ENCODE peak calls at places on chromosomes 11 and 22, in eight cellular contexts. One of them, this sample, is unnamed.

GRCh38 chr11:7577226-7577882 is 63.6 kb downstream of the PPFIBP2 start:
- DNase-seq in left cardiac atrium: peak
- DNase-seq in tibial artery: peak
- DNase-seq in AG04450: no peak
- DNase-seq in stimulated activated CD4-positive, alpha-beta T cell treated with anti-CD3 and anti-CD28 coated beads, Interleukin-2, amount 100 ng/mL, for 24 hours: no peak
- DNase-seq in Kasumi-1: no peak
- DNase-seq in AML-193: no peak
- DNase-seq in T-helper 9 cell: no peak
- DNase-seq in this sample: no peak

GRCh38 chr22:17491090-17491489 is 72.2 kb upstream of the SLC25A18 start:
- DNase-seq in stimulated activated CD4-positive, alpha-beta T cell treated with anti-CD3 and anti-CD28 coated beads, Interleukin-2, amount 100 ng/mL, for 24 hours: no peak
- DNase-seq in Kasumi-1: no peak
- DNase-seq in T-helper 9 cell: no peak
- DNase-seq in tibial artery: no peak
- DNase-seq in AML-193: no peak
- DNase-seq in left cardiac atrium: no peak
- DNase-seq in AG04450: no peak
- DNase-seq in this sample: no peak

GRCh38 chr11:122095950-122096942 is 19.8 kb downstream of the BLID start:
- DNase-seq in Kasumi-1: no peak
- DNase-seq in left cardiac atrium: no peak
- DNase-seq in AG04450: no peak
- DNase-seq in AML-193: no peak
- DNase-seq in stimulated activated CD4-positive, alpha-beta T cell treated with anti-CD3 and anti-CD28 coated beads, Interleukin-2, amount 100 ng/mL, for 24 hours: no peak
- DNase-seq in T-helper 9 cell: no peak
- DNase-seq in tibial artery: no peak
- DNase-seq in this sample: no peak

GRCh38 chr11:69654660-69655478 is 13.9 kb downstream of the CCND1 start:
- DNase-seq in AG04450: no peak
- DNase-seq in stimulated activated CD4-positive, alpha-beta T cell treated with anti-CD3 and anti-CD28 coated beads, Interleukin-2, amount 100 ng/mL, for 24 hours: no peak
- DNase-seq in AML-193: no peak
- DNase-seq in left cardiac atrium: no peak
- DNase-seq in T-helper 9 cell: no peak
- DNase-seq in Kasumi-1: no peak
- DNase-seq in tibial artery: peak
- DNase-seq in this sample: no peak

GRCh38 chr11:130725417-130726233 is 190.7 kb downstream of the SNX19 start:
- DNase-seq in tibial artery: no peak
- DNase-seq in stimulated activated CD4-positive, alpha-beta T cell treated with anti-CD3 and anti-CD28 coated beads, Interleukin-2, amount 100 ng/mL, for 24 hours: no peak
- DNase-seq in Kasumi-1: no peak
- DNase-seq in T-helper 9 cell: no peak
- DNase-seq in AG04450: no peak
- DNase-seq in left cardiac atrium: no peak
- DNase-seq in AML-193: no peak
- DNase-seq in this sample: no peak

GRCh38 chr11:115488945-115489344 is 15.3 kb downstream of the CADM1 start:
- DNase-seq in Kasumi-1: no peak
- DNase-seq in T-helper 9 cell: no peak
- DNase-seq in tibial artery: no peak
- DNase-seq in AML-193: no peak
- DNase-seq in stimulated activated CD4-positive, alpha-beta T cell treated with anti-CD3 and anti-CD28 coated beads, Interleukin-2, amount 100 ng/mL, for 24 hours: no peak
- DNase-seq in AG04450: peak
- DNase-seq in left cardiac atrium: no peak
- DNase-seq in this sample: no peak

GRCh38 chr11:111409915-111410314 is 30.8 kb upstream of the POU2AF1 start:
- DNase-seq in Kasumi-1: peak
- DNase-seq in AG04450: no peak
- DNase-seq in left cardiac atrium: no peak
- DNase-seq in stimulated activated CD4-positive, alpha-beta T cell treated with anti-CD3 and anti-CD28 coated beads, Interleukin-2, amount 100 ng/mL, for 24 hours: no peak
- DNase-seq in AML-193: peak
- DNase-seq in tibial artery: no peak
- DNase-seq in T-helper 9 cell: no peak
- DNase-seq in this sample: no peak

GRCh38 chr11:13119928-13120520 is 110.9 kb downstream of the RASSF10 start:
- DNase-seq in AML-193: no peak
- DNase-seq in stimulated activated CD4-positive, alpha-beta T cell treated with anti-CD3 and anti-CD28 coated beads, Interleukin-2, amount 100 ng/mL, for 24 hours: no peak
- DNase-seq in AG04450: no peak
- DNase-seq in T-helper 9 cell: no peak
- DNase-seq in Kasumi-1: no peak
- DNase-seq in left cardiac atrium: no peak
- DNase-seq in tibial artery: no peak
- DNase-seq in this sample: no peak

GRCh38 chr22:46086577-46087335 is 63.6 kb upstream of the PPARA start:
- DNase-seq in AG04450: no peak
- DNase-seq in AML-193: no peak
- DNase-seq in Kasumi-1: no peak
- DNase-seq in tibial artery: peak
- DNase-seq in left cardiac atrium: peak
- DNase-seq in stimulated activated CD4-positive, alpha-beta T cell treated with anti-CD3 and anti-CD28 coated beads, Interleukin-2, amount 100 ng/mL, for 24 hours: no peak
- DNase-seq in T-helper 9 cell: no peak
- DNase-seq in this sample: no peak

GRCh38 chr11:122146475-122146874 is 30.5 kb upstream of the BLID start:
- DNase-seq in stimulated activated CD4-positive, alpha-beta T cell treated with anti-CD3 and anti-CD28 coated beads, Interleukin-2, amount 100 ng/mL, for 24 hours: no peak
- DNase-seq in tibial artery: no peak
- DNase-seq in Kasumi-1: no peak
- DNase-seq in AML-193: no peak
- DNase-seq in AG04450: no peak
- DNase-seq in left cardiac atrium: no peak
- DNase-seq in T-helper 9 cell: no peak
- DNase-seq in this sample: no peak

GRCh38 chr11:100632970-100633452 is 54.1 kb upstream of the ARHGAP42 start:
- DNase-seq in T-helper 9 cell: no peak
- DNase-seq in stimulated activated CD4-positive, alpha-beta T cell treated with anti-CD3 and anti-CD28 coated beads, Interleukin-2, amount 100 ng/mL, for 24 hours: no peak
- DNase-seq in tibial artery: no peak
- DNase-seq in AML-193: no peak
- DNase-seq in left cardiac atrium: peak
- DNase-seq in AG04450: no peak
- DNase-seq in Kasumi-1: no peak
- DNase-seq in this sample: no peak

GRCh38 chr11:113289341-113290187 is 24.8 kb upstream of the TTC12 start:
- DNase-seq in AG04450: peak
- DNase-seq in stimulated activated CD4-positive, alpha-beta T cell treated with anti-CD3 and anti-CD28 coated beads, Interleukin-2, amount 100 ng/mL, for 24 hours: peak
- DNase-seq in Kasumi-1: peak
- DNase-seq in tibial artery: peak
- DNase-seq in T-helper 9 cell: peak
- DNase-seq in left cardiac atrium: peak
- DNase-seq in AML-193: peak
- DNase-seq in this sample: peak

GRCh38 chr22:45082795-45083194 is 73.0 kb upstream of the PHF21B start:
- DNase-seq in AML-193: no peak
- DNase-seq in Kasumi-1: no peak
- DNase-seq in left cardiac atrium: no peak
- DNase-seq in T-helper 9 cell: no peak
- DNase-seq in stimulated activated CD4-positive, alpha-beta T cell treated with anti-CD3 and anti-CD28 coated beads, Interleukin-2, amount 100 ng/mL, for 24 hours: peak
- DNase-seq in AG04450: no peak
- DNase-seq in tibial artery: no peak
- DNase-seq in this sample: no peak

GRCh38 chr11:87030458-87031054 is 7.2 kb upstream of the TMEM135 start:
- DNase-seq in AG04450: no peak
- DNase-seq in T-helper 9 cell: no peak
- DNase-seq in Kasumi-1: no peak
- DNase-seq in AML-193: no peak
- DNase-seq in tibial artery: no peak
- DNase-seq in stimulated activated CD4-positive, alpha-beta T cell treated with anti-CD3 and anti-CD28 coated beads, Interleukin-2, amount 100 ng/mL, for 24 hours: no peak
- DNase-seq in left cardiac atrium: no peak
- DNase-seq in this sample: no peak

GRCh38 chr22:50507421-50507990 is at the start of gene LMF2:
- DNase-seq in left cardiac atrium: peak
- DNase-seq in T-helper 9 cell: peak
- DNase-seq in Kasumi-1: peak
- DNase-seq in AML-193: no peak
- DNase-seq in stimulated activated CD4-positive, alpha-beta T cell treated with anti-CD3 and anti-CD28 coated beads, Interleukin-2, amount 100 ng/mL, for 24 hours: peak
- DNase-seq in tibial artery: peak
- DNase-seq in AG04450: no peak
- DNase-seq in this sample: peak

GRCh38 chr11:118294053-118294452 is 10.5 kb upstream of the CD3E start:
- DNase-seq in AML-193: no peak
- DNase-seq in Kasumi-1: no peak
- DNase-seq in stimulated activated CD4-positive, alpha-beta T cell treated with anti-CD3 and anti-CD28 coated beads, Interleukin-2, amount 100 ng/mL, for 24 hours: no peak
- DNase-seq in T-helper 9 cell: no peak
- DNase-seq in AG04450: no peak
- DNase-seq in tibial artery: no peak
- DNase-seq in left cardiac atrium: no peak
- DNase-seq in this sample: no peak

GRCh38 chr11:24687748-24688147 is 190.9 kb downstream of the LUZP2 start:
- DNase-seq in T-helper 9 cell: no peak
- DNase-seq in left cardiac atrium: no peak
- DNase-seq in AML-193: no peak
- DNase-seq in AG04450: no peak
- DNase-seq in stimulated activated CD4-positive, alpha-beta T cell treated with anti-CD3 and anti-CD28 coated beads, Interleukin-2, amount 100 ng/mL, for 24 hours: no peak
- DNase-seq in tibial artery: no peak
- DNase-seq in Kasumi-1: no peak
- DNase-seq in this sample: no peak

GRCh38 chr11:2541881-2542361 is 97.1 kb downstream of the KCNQ1 start:
- DNase-seq in stimulated activated CD4-positive, alpha-beta T cell treated with anti-CD3 and anti-CD28 coated beads, Interleukin-2, amount 100 ng/mL, for 24 hours: no peak
- DNase-seq in T-helper 9 cell: no peak
- DNase-seq in Kasumi-1: no peak
- DNase-seq in tibial artery: peak
- DNase-seq in left cardiac atrium: peak
- DNase-seq in AG04450: no peak
- DNase-seq in AML-193: no peak
- DNase-seq in this sample: no peak

GRCh38 chr11:112082729-112083128 is 3.8 kb downstream of the TIMM8B start:
- DNase-seq in AML-193: no peak
- DNase-seq in T-helper 9 cell: no peak
- DNase-seq in left cardiac atrium: no peak
- DNase-seq in AG04450: no peak
- DNase-seq in Kasumi-1: no peak
- DNase-seq in tibial artery: no peak
- DNase-seq in stimulated activated CD4-positive, alpha-beta T cell treated with anti-CD3 and anti-CD28 coated beads, Interleukin-2, amount 100 ng/mL, for 24 hours: peak
- DNase-seq in this sample: no peak

GRCh38 chr11:14537134-14537599 is 17.0 kb upstream of the PSMA1 start:
- DNase-seq in tibial artery: no peak
- DNase-seq in left cardiac atrium: no peak
- DNase-seq in AG04450: no peak
- DNase-seq in T-helper 9 cell: peak
- DNase-seq in Kasumi-1: peak
- DNase-seq in stimulated activated CD4-positive, alpha-beta T cell treated with anti-CD3 and anti-CD28 coated beads, Interleukin-2, amount 100 ng/mL, for 24 hours: peak
- DNase-seq in AML-193: peak
- DNase-seq in this sample: peak

GRCh38 chr11:68077617-68078592 is 39.1 kb downstream of the TCIRG1 start:
- DNase-seq in T-helper 9 cell: no peak
- DNase-seq in AG04450: no peak
- DNase-seq in stimulated activated CD4-positive, alpha-beta T cell treated with anti-CD3 and anti-CD28 coated beads, Interleukin-2, amount 100 ng/mL, for 24 hours: no peak
- DNase-seq in left cardiac atrium: no peak
- DNase-seq in AML-193: no peak
- DNase-seq in tibial artery: no peak
- DNase-seq in Kasumi-1: no peak
- DNase-seq in this sample: no peak

GRCh38 chr11:132318421-132319157 is 948.2 kb downstream of the NTM start:
- DNase-seq in AML-193: no peak
- DNase-seq in T-helper 9 cell: no peak
- DNase-seq in stimulated activated CD4-positive, alpha-beta T cell treated with anti-CD3 and anti-CD28 coated beads, Interleukin-2, amount 100 ng/mL, for 24 hours: no peak
- DNase-seq in Kasumi-1: no peak
- DNase-seq in left cardiac atrium: no peak
- DNase-seq in tibial artery: no peak
- DNase-seq in AG04450: no peak
- DNase-seq in this sample: no peak

GRCh38 chr22:44292007-44292370 is 20.8 kb downstream of the SHISAL1 start:
- DNase-seq in T-helper 9 cell: no peak
- DNase-seq in stimulated activated CD4-positive, alpha-beta T cell treated with anti-CD3 and anti-CD28 coated beads, Interleukin-2, amount 100 ng/mL, for 24 hours: no peak
- DNase-seq in AG04450: no peak
- DNase-seq in tibial artery: no peak
- DNase-seq in left cardiac atrium: no peak
- DNase-seq in AML-193: no peak
- DNase-seq in Kasumi-1: no peak
- DNase-seq in this sample: no peak

GRCh38 chr11:102313225-102313940 is 3.9 kb upstream of the BIRC3 start:
- DNase-seq in AG04450: no peak
- DNase-seq in left cardiac atrium: no peak
- DNase-seq in AML-193: no peak
- DNase-seq in tibial artery: no peak
- DNase-seq in T-helper 9 cell: no peak
- DNase-seq in stimulated activated CD4-positive, alpha-beta T cell treated with anti-CD3 and anti-CD28 coated beads, Interleukin-2, amount 100 ng/mL, for 24 hours: no peak
- DNase-seq in Kasumi-1: no peak
- DNase-seq in this sample: no peak

GRCh38 chr11:111299111-111300026 is 1.0 kb downstream of the POU2AF3 start:
- DNase-seq in stimulated activated CD4-positive, alpha-beta T cell treated with anti-CD3 and anti-CD28 coated beads, Interleukin-2, amount 100 ng/mL, for 24 hours: peak
- DNase-seq in Kasumi-1: no peak
- DNase-seq in AML-193: no peak
- DNase-seq in left cardiac atrium: peak
- DNase-seq in AG04450: no peak
- DNase-seq in T-helper 9 cell: no peak
- DNase-seq in tibial artery: peak
- DNase-seq in this sample: no peak

GRCh38 chr11:126871792-126872191 is 128.8 kb downstream of the KIRREL3 start:
- DNase-seq in T-helper 9 cell: no peak
- DNase-seq in stimulated activated CD4-positive, alpha-beta T cell treated with anti-CD3 and anti-CD28 coated beads, Interleukin-2, amount 100 ng/mL, for 24 hours: no peak
- DNase-seq in Kasumi-1: no peak
- DNase-seq in AG04450: no peak
- DNase-seq in AML-193: no peak
- DNase-seq in tibial artery: no peak
- DNase-seq in left cardiac atrium: no peak
- DNase-seq in this sample: no peak

GRCh38 chr11:8011981-8012444 is 24.9 kb downstream of the EIF3F start:
- DNase-seq in left cardiac atrium: no peak
- DNase-seq in stimulated activated CD4-positive, alpha-beta T cell treated with anti-CD3 and anti-CD28 coated beads, Interleukin-2, amount 100 ng/mL, for 24 hours: no peak
- DNase-seq in T-helper 9 cell: no peak
- DNase-seq in tibial artery: no peak
- DNase-seq in AML-193: no peak
- DNase-seq in AG04450: peak
- DNase-seq in Kasumi-1: no peak
- DNase-seq in this sample: no peak

GRCh38 chr11:120179071-120179672 is 31.7 kb upstream of the OAF start:
- DNase-seq in left cardiac atrium: no peak
- DNase-seq in AML-193: no peak
- DNase-seq in T-helper 9 cell: no peak
- DNase-seq in Kasumi-1: no peak
- DNase-seq in tibial artery: peak
- DNase-seq in AG04450: no peak
- DNase-seq in stimulated activated CD4-positive, alpha-beta T cell treated with anti-CD3 and anti-CD28 coated beads, Interleukin-2, amount 100 ng/mL, for 24 hours: no peak
- DNase-seq in this sample: no peak

GRCh38 chr22:36922752-36923457 is 9.5 kb downstream of the CSF2RB start:
- DNase-seq in AG04450: no peak
- DNase-seq in Kasumi-1: no peak
- DNase-seq in AML-193: no peak
- DNase-seq in left cardiac atrium: no peak
- DNase-seq in tibial artery: no peak
- DNase-seq in stimulated activated CD4-positive, alpha-beta T cell treated with anti-CD3 and anti-CD28 coated beads, Interleukin-2, amount 100 ng/mL, for 24 hours: no peak
- DNase-seq in T-helper 9 cell: no peak
- DNase-seq in this sample: no peak

GRCh38 chr22:38802671-38803121 is 8.8 kb upstream of the DNAL4 start:
- DNase-seq in left cardiac atrium: peak
- DNase-seq in AG04450: peak
- DNase-seq in stimulated activated CD4-positive, alpha-beta T cell treated with anti-CD3 and anti-CD28 coated beads, Interleukin-2, amount 100 ng/mL, for 24 hours: no peak
- DNase-seq in AML-193: no peak
- DNase-seq in tibial artery: peak
- DNase-seq in T-helper 9 cell: no peak
- DNase-seq in Kasumi-1: no peak
- DNase-seq in this sample: no peak

GRCh38 chr11:68997995-68998348 is 15.1 kb downstream of the MRGPRF start:
- DNase-seq in Kasumi-1: no peak
- DNase-seq in AG04450: no peak
- DNase-seq in stimulated activated CD4-positive, alpha-beta T cell treated with anti-CD3 and anti-CD28 coated beads, Interleukin-2, amount 100 ng/mL, for 24 hours: no peak
- DNase-seq in tibial artery: peak
- DNase-seq in T-helper 9 cell: no peak
- DNase-seq in AML-193: no peak
- DNase-seq in left cardiac atrium: no peak
- DNase-seq in this sample: no peak

GRCh38 chr11:76266269-76266668 is 60.0 kb upstream of the WNT11 start:
- DNase-seq in AG04450: peak
- DNase-seq in T-helper 9 cell: no peak
- DNase-seq in AML-193: no peak
- DNase-seq in left cardiac atrium: no peak
- DNase-seq in tibial artery: peak
- DNase-seq in stimulated activated CD4-positive, alpha-beta T cell treated with anti-CD3 and anti-CD28 coated beads, Interleukin-2, amount 100 ng/mL, for 24 hours: no peak
- DNase-seq in Kasumi-1: no peak
- DNase-seq in this sample: no peak

GRCh38 chr11:103947566-103947919 is 88.9 kb upstream of the DDI1 start:
- DNase-seq in AML-193: no peak
- DNase-seq in AG04450: no peak
- DNase-seq in stimulated activated CD4-positive, alpha-beta T cell treated with anti-CD3 and anti-CD28 coated beads, Interleukin-2, amount 100 ng/mL, for 24 hours: no peak
- DNase-seq in T-helper 9 cell: no peak
- DNase-seq in Kasumi-1: no peak
- DNase-seq in tibial artery: no peak
- DNase-seq in left cardiac atrium: no peak
- DNase-seq in this sample: no peak

GRCh38 chr22:30268331-30268730 is 1.7 kb upstream of the OSM start:
- DNase-seq in T-helper 9 cell: no peak
- DNase-seq in AML-193: no peak
- DNase-seq in tibial artery: no peak
- DNase-seq in Kasumi-1: no peak
- DNase-seq in stimulated activated CD4-positive, alpha-beta T cell treated with anti-CD3 and anti-CD28 coated beads, Interleukin-2, amount 100 ng/mL, for 24 hours: no peak
- DNase-seq in AG04450: no peak
- DNase-seq in left cardiac atrium: no peak
- DNase-seq in this sample: no peak

This sample was measured in naive thymus-derived CD8-positive, alpha-beta T cell.